ENCODE peak calls at places on chromosome 4, in seven cellular contexts. One of them, this sample, is unnamed.

GRCh38 chr4:8293131-8293975 is 23.8 kb downstream of the HTRA3 start:
- DNase-seq in stimulated activated CD4-positive, alpha-beta T cell treated with anti-CD3 and anti-CD28 coated beads, TNF-alpha, amount 100 ng/mL, for 1 hour: no peak
- DNase-seq in cardiac fibroblast: no peak
- DNase-seq in T1000: no peak
- DNase-seq in IMR-90: no peak
- DNase-seq in left ventricle myocardium inferior: peak; percentile 5
- DNase-seq in NCI-H510A treated with DMSO at 0.1 percent for 48 hours: no peak
- DNase-seq in this sample: no peak

GRCh38 chr4:1027916-1028240 is 16.5 kb downstream of the FGFRL1 start:
- DNase-seq in IMR-90: no peak
- DNase-seq in NCI-H510A treated with DMSO at 0.1 percent for 48 hours: no peak
- DNase-seq in left ventricle myocardium inferior: no peak
- DNase-seq in cardiac fibroblast: no peak
- DNase-seq in stimulated activated CD4-positive, alpha-beta T cell treated with anti-CD3 and anti-CD28 coated beads, TNF-alpha, amount 100 ng/mL, for 1 hour: no peak
- DNase-seq in T1000: no peak
- DNase-seq in this sample: no peak

GRCh38 chr4:90074322-90074886 is 52.8 kb upstream of the CCSER1 start:
- DNase-seq in stimulated activated CD4-positive, alpha-beta T cell treated with anti-CD3 and anti-CD28 coated beads, TNF-alpha, amount 100 ng/mL, for 1 hour: no peak
- DNase-seq in NCI-H510A treated with DMSO at 0.1 percent for 48 hours: no peak
- DNase-seq in T1000: no peak
- DNase-seq in IMR-90: no peak
- DNase-seq in cardiac fibroblast: no peak
- DNase-seq in left ventricle myocardium inferior: no peak
- DNase-seq in this sample: no peak

GRCh38 chr4:78533854-78534253 is 17.7 kb upstream of the ANXA3 start:
- DNase-seq in left ventricle myocardium inferior: no peak
- DNase-seq in T1000: no peak
- DNase-seq in stimulated activated CD4-positive, alpha-beta T cell treated with anti-CD3 and anti-CD28 coated beads, TNF-alpha, amount 100 ng/mL, for 1 hour: no peak
- DNase-seq in IMR-90: no peak
- DNase-seq in NCI-H510A treated with DMSO at 0.1 percent for 48 hours: no peak
- DNase-seq in cardiac fibroblast: no peak
- DNase-seq in this sample: no peak

GRCh38 chr4:151676301-151676700 is 84.5 kb downstream of the GATB start:
- DNase-seq in NCI-H510A treated with DMSO at 0.1 percent for 48 hours: no peak
- DNase-seq in left ventricle myocardium inferior: no peak
- DNase-seq in T1000: peak; percentile 17
- DNase-seq in cardiac fibroblast: peak; percentile 59
- DNase-seq in stimulated activated CD4-positive, alpha-beta T cell treated with anti-CD3 and anti-CD28 coated beads, TNF-alpha, amount 100 ng/mL, for 1 hour: no peak
- DNase-seq in IMR-90: peak; percentile 94
- DNase-seq in this sample: peak; percentile 65

GRCh38 chr4:42953316-42953715 is 60.8 kb downstream of the GRXCR1 start:
- DNase-seq in cardiac fibroblast: no peak
- DNase-seq in IMR-90: no peak
- DNase-seq in NCI-H510A treated with DMSO at 0.1 percent for 48 hours: no peak
- DNase-seq in left ventricle myocardium inferior: no peak
- DNase-seq in T1000: no peak
- DNase-seq in stimulated activated CD4-positive, alpha-beta T cell treated with anti-CD3 and anti-CD28 coated beads, TNF-alpha, amount 100 ng/mL, for 1 hour: no peak
- DNase-seq in this sample: no peak

GRCh38 chr4:138627096-138627495 is 384.9 kb upstream of the SLC7A11 start:
- DNase-seq in IMR-90: peak; percentile 20
- DNase-seq in NCI-H510A treated with DMSO at 0.1 percent for 48 hours: no peak
- DNase-seq in stimulated activated CD4-positive, alpha-beta T cell treated with anti-CD3 and anti-CD28 coated beads, TNF-alpha, amount 100 ng/mL, for 1 hour: no peak
- DNase-seq in left ventricle myocardium inferior: no peak
- DNase-seq in cardiac fibroblast: no peak
- DNase-seq in T1000: no peak
- DNase-seq in this sample: peak; percentile 15

GRCh38 chr4:168766537-168767316 is 243.3 kb downstream of the CBR4 start:
- DNase-seq in IMR-90: peak; percentile 88
- DNase-seq in stimulated activated CD4-positive, alpha-beta T cell treated with anti-CD3 and anti-CD28 coated beads, TNF-alpha, amount 100 ng/mL, for 1 hour: no peak
- DNase-seq in cardiac fibroblast: peak; percentile 58
- DNase-seq in T1000: no peak
- DNase-seq in NCI-H510A treated with DMSO at 0.1 percent for 48 hours: no peak
- DNase-seq in left ventricle myocardium inferior: no peak
- DNase-seq in this sample: peak; percentile 93

GRCh38 chr4:61350932-61351331 is 150.8 kb downstream of the ADGRL3 start:
- DNase-seq in left ventricle myocardium inferior: no peak
- DNase-seq in IMR-90: no peak
- DNase-seq in cardiac fibroblast: no peak
- DNase-seq in NCI-H510A treated with DMSO at 0.1 percent for 48 hours: no peak
- DNase-seq in T1000: no peak
- DNase-seq in stimulated activated CD4-positive, alpha-beta T cell treated with anti-CD3 and anti-CD28 coated beads, TNF-alpha, amount 100 ng/mL, for 1 hour: no peak
- DNase-seq in this sample: no peak

GRCh38 chr4:73867783-73868182 is 1.4 kb upstream of the CXCL1 start:
- DNase-seq in T1000: no peak
- DNase-seq in stimulated activated CD4-positive, alpha-beta T cell treated with anti-CD3 and anti-CD28 coated beads, TNF-alpha, amount 100 ng/mL, for 1 hour: no peak
- DNase-seq in left ventricle myocardium inferior: no peak
- DNase-seq in IMR-90: no peak
- DNase-seq in NCI-H510A treated with DMSO at 0.1 percent for 48 hours: peak; percentile 55
- DNase-seq in cardiac fibroblast: no peak
- DNase-seq in this sample: peak; percentile 13

GRCh38 chr4:133559987-133560386 is 410.9 kb downstream of the PCDH10 start:
- DNase-seq in NCI-H510A treated with DMSO at 0.1 percent for 48 hours: no peak
- DNase-seq in cardiac fibroblast: no peak
- DNase-seq in T1000: no peak
- DNase-seq in stimulated activated CD4-positive, alpha-beta T cell treated with anti-CD3 and anti-CD28 coated beads, TNF-alpha, amount 100 ng/mL, for 1 hour: no peak
- DNase-seq in left ventricle myocardium inferior: no peak
- DNase-seq in IMR-90: no peak
- DNase-seq in this sample: no peak

GRCh38 chr4:26322349-26322748 is 1.5 kb downstream of the RBPJ start:
- DNase-seq in stimulated activated CD4-positive, alpha-beta T cell treated with anti-CD3 and anti-CD28 coated beads, TNF-alpha, amount 100 ng/mL, for 1 hour: no peak
- DNase-seq in left ventricle myocardium inferior: no peak
- DNase-seq in IMR-90: no peak
- DNase-seq in T1000: no peak
- DNase-seq in cardiac fibroblast: no peak
- DNase-seq in NCI-H510A treated with DMSO at 0.1 percent for 48 hours: no peak
- DNase-seq in this sample: no peak

GRCh38 chr4:113732-114131 is 10.6 kb upstream of the ZNF718 start:
- DNase-seq in left ventricle myocardium inferior: no peak
- DNase-seq in stimulated activated CD4-positive, alpha-beta T cell treated with anti-CD3 and anti-CD28 coated beads, TNF-alpha, amount 100 ng/mL, for 1 hour: no peak
- DNase-seq in IMR-90: no peak
- DNase-seq in NCI-H510A treated with DMSO at 0.1 percent for 48 hours: no peak
- DNase-seq in T1000: no peak
- DNase-seq in cardiac fibroblast: no peak
- DNase-seq in this sample: no peak

GRCh38 chr4:142331132-142331531 is 515.0 kb downstream of the INPP4B start:
- DNase-seq in left ventricle myocardium inferior: peak; percentile 26
- DNase-seq in IMR-90: no peak
- DNase-seq in cardiac fibroblast: peak; percentile 47
- DNase-seq in NCI-H510A treated with DMSO at 0.1 percent for 48 hours: no peak
- DNase-seq in T1000: no peak
- DNase-seq in stimulated activated CD4-positive, alpha-beta T cell treated with anti-CD3 and anti-CD28 coated beads, TNF-alpha, amount 100 ng/mL, for 1 hour: no peak
- DNase-seq in this sample: peak; percentile 49

GRCh38 chr4:185592845-185593488 is 57.7 kb upstream of the PDLIM3 start:
- DNase-seq in left ventricle myocardium inferior: no peak
- DNase-seq in T1000: no peak
- DNase-seq in cardiac fibroblast: peak; percentile 65
- DNase-seq in NCI-H510A treated with DMSO at 0.1 percent for 48 hours: no peak
- DNase-seq in stimulated activated CD4-positive, alpha-beta T cell treated with anti-CD3 and anti-CD28 coated beads, TNF-alpha, amount 100 ng/mL, for 1 hour: no peak
- DNase-seq in IMR-90: no peak
- DNase-seq in this sample: no peak

GRCh38 chr4:152719856-152720556 is 40.2 kb upstream of the TMEM154 start:
- DNase-seq in stimulated activated CD4-positive, alpha-beta T cell treated with anti-CD3 and anti-CD28 coated beads, TNF-alpha, amount 100 ng/mL, for 1 hour: no peak
- DNase-seq in cardiac fibroblast: no peak
- DNase-seq in IMR-90: no peak
- DNase-seq in T1000: no peak
- DNase-seq in NCI-H510A treated with DMSO at 0.1 percent for 48 hours: peak; percentile 2
- DNase-seq in left ventricle myocardium inferior: no peak
- DNase-seq in this sample: no peak

GRCh38 chr4:41363384-41363981 is 106.8 kb downstream of the UCHL1 start:
- DNase-seq in IMR-90: no peak
- DNase-seq in T1000: no peak
- DNase-seq in stimulated activated CD4-positive, alpha-beta T cell treated with anti-CD3 and anti-CD28 coated beads, TNF-alpha, amount 100 ng/mL, for 1 hour: no peak
- DNase-seq in left ventricle myocardium inferior: peak; percentile 37
- DNase-seq in NCI-H510A treated with DMSO at 0.1 percent for 48 hours: no peak
- DNase-seq in cardiac fibroblast: peak; percentile 73
- DNase-seq in this sample: peak; percentile 65

GRCh38 chr4:8594097-8595038 is 1.8 kb downstream of the CPZ start:
- DNase-seq in stimulated activated CD4-positive, alpha-beta T cell treated with anti-CD3 and anti-CD28 coated beads, TNF-alpha, amount 100 ng/mL, for 1 hour: no peak
- DNase-seq in T1000: peak; percentile 61
- DNase-seq in IMR-90: peak; percentile 72
- DNase-seq in left ventricle myocardium inferior: no peak
- DNase-seq in cardiac fibroblast: peak; percentile 80
- DNase-seq in NCI-H510A treated with DMSO at 0.1 percent for 48 hours: peak; percentile 5
- DNase-seq in this sample: peak; percentile 78

GRCh38 chr4:154709550-154709949 is 34.2 kb upstream of the LRAT start:
- DNase-seq in NCI-H510A treated with DMSO at 0.1 percent for 48 hours: no peak
- DNase-seq in left ventricle myocardium inferior: no peak
- DNase-seq in IMR-90: no peak
- DNase-seq in stimulated activated CD4-positive, alpha-beta T cell treated with anti-CD3 and anti-CD28 coated beads, TNF-alpha, amount 100 ng/mL, for 1 hour: no peak
- DNase-seq in cardiac fibroblast: no peak
- DNase-seq in T1000: no peak
- DNase-seq in this sample: no peak

GRCh38 chr4:96305030-96305429 is 465.1 kb downstream of the PDHA2 start:
- DNase-seq in stimulated activated CD4-positive, alpha-beta T cell treated with anti-CD3 and anti-CD28 coated beads, TNF-alpha, amount 100 ng/mL, for 1 hour: no peak
- DNase-seq in left ventricle myocardium inferior: no peak
- DNase-seq in NCI-H510A treated with DMSO at 0.1 percent for 48 hours: no peak
- DNase-seq in IMR-90: no peak
- DNase-seq in cardiac fibroblast: no peak
- DNase-seq in T1000: no peak
- DNase-seq in this sample: no peak

GRCh38 chr4:88722276-88722780 is 24.7 kb upstream of the NAP1L5 start:
- DNase-seq in stimulated activated CD4-positive, alpha-beta T cell treated with anti-CD3 and anti-CD28 coated beads, TNF-alpha, amount 100 ng/mL, for 1 hour: no peak
- DNase-seq in T1000: no peak
- DNase-seq in NCI-H510A treated with DMSO at 0.1 percent for 48 hours: no peak
- DNase-seq in left ventricle myocardium inferior: peak; percentile 40
- DNase-seq in cardiac fibroblast: no peak
- DNase-seq in IMR-90: no peak
- DNase-seq in this sample: no peak

GRCh38 chr4:924107-925096 is 7.7 kb downstream of the GAK start:
- DNase-seq in T1000: peak; percentile 60
- DNase-seq in cardiac fibroblast: peak; percentile 51
- DNase-seq in NCI-H510A treated with DMSO at 0.1 percent for 48 hours: no peak
- DNase-seq in IMR-90: peak; percentile 78
- DNase-seq in stimulated activated CD4-positive, alpha-beta T cell treated with anti-CD3 and anti-CD28 coated beads, TNF-alpha, amount 100 ng/mL, for 1 hour: no peak
- DNase-seq in left ventricle myocardium inferior: no peak
- DNase-seq in this sample: no peak

GRCh38 chr4:172344266-172344772 is 531.1 kb downstream of the GALNTL6 start:
- DNase-seq in IMR-90: no peak
- DNase-seq in left ventricle myocardium inferior: no peak
- DNase-seq in NCI-H510A treated with DMSO at 0.1 percent for 48 hours: no peak
- DNase-seq in cardiac fibroblast: no peak
- DNase-seq in stimulated activated CD4-positive, alpha-beta T cell treated with anti-CD3 and anti-CD28 coated beads, TNF-alpha, amount 100 ng/mL, for 1 hour: no peak
- DNase-seq in T1000: no peak
- DNase-seq in this sample: no peak

GRCh38 chr4:108486046-108486445 is 134.3 kb upstream of the RPL34 start:
- DNase-seq in left ventricle myocardium inferior: no peak
- DNase-seq in stimulated activated CD4-positive, alpha-beta T cell treated with anti-CD3 and anti-CD28 coated beads, TNF-alpha, amount 100 ng/mL, for 1 hour: no peak
- DNase-seq in T1000: no peak
- DNase-seq in NCI-H510A treated with DMSO at 0.1 percent for 48 hours: no peak
- DNase-seq in IMR-90: no peak
- DNase-seq in cardiac fibroblast: no peak
- DNase-seq in this sample: no peak

GRCh38 chr4:2662598-2662997 is 93.5 kb downstream of the TNIP2 start:
- DNase-seq in left ventricle myocardium inferior: no peak
- DNase-seq in NCI-H510A treated with DMSO at 0.1 percent for 48 hours: no peak
- DNase-seq in cardiac fibroblast: peak; percentile 78
- DNase-seq in IMR-90: peak; percentile 93
- DNase-seq in stimulated activated CD4-positive, alpha-beta T cell treated with anti-CD3 and anti-CD28 coated beads, TNF-alpha, amount 100 ng/mL, for 1 hour: no peak
- DNase-seq in T1000: no peak
- DNase-seq in this sample: peak; percentile 87

GRCh38 chr4:121053601-121054143 is 18.7 kb downstream of the NDNF start:
- DNase-seq in IMR-90: no peak
- DNase-seq in T1000: peak; percentile 6
- DNase-seq in stimulated activated CD4-positive, alpha-beta T cell treated with anti-CD3 and anti-CD28 coated beads, TNF-alpha, amount 100 ng/mL, for 1 hour: no peak
- DNase-seq in left ventricle myocardium inferior: peak; percentile 33
- DNase-seq in NCI-H510A treated with DMSO at 0.1 percent for 48 hours: no peak
- DNase-seq in cardiac fibroblast: no peak
- DNase-seq in this sample: no peak

GRCh38 chr4:89492476-89493110 is 185.0 kb upstream of the GPRIN3 start:
- DNase-seq in NCI-H510A treated with DMSO at 0.1 percent for 48 hours: no peak
- DNase-seq in cardiac fibroblast: peak; percentile 84
- DNase-seq in left ventricle myocardium inferior: no peak
- DNase-seq in IMR-90: peak; percentile 92
- DNase-seq in stimulated activated CD4-positive, alpha-beta T cell treated with anti-CD3 and anti-CD28 coated beads, TNF-alpha, amount 100 ng/mL, for 1 hour: no peak
- DNase-seq in T1000: no peak
- DNase-seq in this sample: peak; percentile 86

GRCh38 chr4:56134272-56134671 is 185.5 kb downstream of the CEP135 start:
- DNase-seq in NCI-H510A treated with DMSO at 0.1 percent for 48 hours: no peak
- DNase-seq in IMR-90: peak; percentile 43
- DNase-seq in T1000: no peak
- DNase-seq in left ventricle myocardium inferior: peak; percentile 19
- DNase-seq in cardiac fibroblast: peak; percentile 97
- DNase-seq in stimulated activated CD4-positive, alpha-beta T cell treated with anti-CD3 and anti-CD28 coated beads, TNF-alpha, amount 100 ng/mL, for 1 hour: no peak
- DNase-seq in this sample: peak; percentile 94

GRCh38 chr4:16027114-16027513 is 56.7 kb downstream of the PROM1 start:
- DNase-seq in cardiac fibroblast: no peak
- DNase-seq in stimulated activated CD4-positive, alpha-beta T cell treated with anti-CD3 and anti-CD28 coated beads, TNF-alpha, amount 100 ng/mL, for 1 hour: no peak
- DNase-seq in T1000: no peak
- DNase-seq in left ventricle myocardium inferior: no peak
- DNase-seq in IMR-90: no peak
- DNase-seq in NCI-H510A treated with DMSO at 0.1 percent for 48 hours: no peak
- DNase-seq in this sample: peak; percentile 11

GRCh38 chr4:65661469-65661868 is 8.8 kb downstream of the EPHA5 start:
- DNase-seq in NCI-H510A treated with DMSO at 0.1 percent for 48 hours: no peak
- DNase-seq in T1000: no peak
- DNase-seq in left ventricle myocardium inferior: no peak
- DNase-seq in IMR-90: no peak
- DNase-seq in cardiac fibroblast: peak; percentile 16
- DNase-seq in stimulated activated CD4-positive, alpha-beta T cell treated with anti-CD3 and anti-CD28 coated beads, TNF-alpha, amount 100 ng/mL, for 1 hour: no peak
- DNase-seq in this sample: no peak

GRCh38 chr4:6423575-6423974 is 48.8 kb downstream of the PPP2R2C start:
- DNase-seq in NCI-H510A treated with DMSO at 0.1 percent for 48 hours: no peak
- DNase-seq in left ventricle myocardium inferior: no peak
- DNase-seq in cardiac fibroblast: no peak
- DNase-seq in stimulated activated CD4-positive, alpha-beta T cell treated with anti-CD3 and anti-CD28 coated beads, TNF-alpha, amount 100 ng/mL, for 1 hour: no peak
- DNase-seq in IMR-90: no peak
- DNase-seq in T1000: no peak
- DNase-seq in this sample: no peak

GRCh38 chr4:85747871-85748491 is 273.0 kb downstream of the ARHGAP24 start:
- DNase-seq in IMR-90: peak; percentile 83
- DNase-seq in T1000: no peak
- DNase-seq in NCI-H510A treated with DMSO at 0.1 percent for 48 hours: peak; percentile 87
- DNase-seq in cardiac fibroblast: peak; percentile 93
- DNase-seq in stimulated activated CD4-positive, alpha-beta T cell treated with anti-CD3 and anti-CD28 coated beads, TNF-alpha, amount 100 ng/mL, for 1 hour: no peak
- DNase-seq in left ventricle myocardium inferior: no peak
- DNase-seq in this sample: peak; percentile 75

GRCh38 chr4:48196758-48197504 is 62.9 kb upstream of the TXK start:
- DNase-seq in T1000: no peak
- DNase-seq in cardiac fibroblast: no peak
- DNase-seq in stimulated activated CD4-positive, alpha-beta T cell treated with anti-CD3 and anti-CD28 coated beads, TNF-alpha, amount 100 ng/mL, for 1 hour: no peak
- DNase-seq in NCI-H510A treated with DMSO at 0.1 percent for 48 hours: no peak
- DNase-seq in IMR-90: no peak
- DNase-seq in left ventricle myocardium inferior: no peak
- DNase-seq in this sample: no peak

GRCh38 chr4:7897811-7898210 is 41.9 kb downstream of the AFAP1 start:
- DNase-seq in left ventricle myocardium inferior: no peak
- DNase-seq in cardiac fibroblast: no peak
- DNase-seq in IMR-90: peak; percentile 62
- DNase-seq in T1000: no peak
- DNase-seq in NCI-H510A treated with DMSO at 0.1 percent for 48 hours: no peak
- DNase-seq in stimulated activated CD4-positive, alpha-beta T cell treated with anti-CD3 and anti-CD28 coated beads, TNF-alpha, amount 100 ng/mL, for 1 hour: no peak
- DNase-seq in this sample: no peak

GRCh38 chr4:113300384-113301011 is 251.0 kb downstream of the ANK2 start:
- DNase-seq in IMR-90: peak; percentile 90
- DNase-seq in left ventricle myocardium inferior: no peak
- DNase-seq in T1000: no peak
- DNase-seq in NCI-H510A treated with DMSO at 0.1 percent for 48 hours: no peak
- DNase-seq in stimulated activated CD4-positive, alpha-beta T cell treated with anti-CD3 and anti-CD28 coated beads, TNF-alpha, amount 100 ng/mL, for 1 hour: no peak
- DNase-seq in cardiac fibroblast: peak; percentile 97
- DNase-seq in this sample: peak; percentile 77

GRCh38 chr4:165418116-165418515 is 39.3 kb downstream of the CPE start:
- DNase-seq in left ventricle myocardium inferior: no peak
- DNase-seq in stimulated activated CD4-positive, alpha-beta T cell treated with anti-CD3 and anti-CD28 coated beads, TNF-alpha, amount 100 ng/mL, for 1 hour: no peak
- DNase-seq in T1000: no peak
- DNase-seq in NCI-H510A treated with DMSO at 0.1 percent for 48 hours: no peak
- DNase-seq in IMR-90: no peak
- DNase-seq in cardiac fibroblast: no peak
- DNase-seq in this sample: no peak

GRCh38 chr4:87985097-87985886 is 9.8 kb downstream of the SPP1 start:
- DNase-seq in IMR-90: peak; percentile 35
- DNase-seq in NCI-H510A treated with DMSO at 0.1 percent for 48 hours: peak; percentile 56
- DNase-seq in left ventricle myocardium inferior: peak; percentile 55
- DNase-seq in cardiac fibroblast: peak; percentile 34
- DNase-seq in T1000: no peak
- DNase-seq in stimulated activated CD4-positive, alpha-beta T cell treated with anti-CD3 and anti-CD28 coated beads, TNF-alpha, amount 100 ng/mL, for 1 hour: no peak
- DNase-seq in this sample: peak; percentile 43

GRCh38 chr4:106478152-106478551 is 109.6 kb upstream of the GIMD1 start:
- DNase-seq in IMR-90: no peak
- DNase-seq in NCI-H510A treated with DMSO at 0.1 percent for 48 hours: peak; percentile 3
- DNase-seq in left ventricle myocardium inferior: no peak
- DNase-seq in T1000: no peak
- DNase-seq in stimulated activated CD4-positive, alpha-beta T cell treated with anti-CD3 and anti-CD28 coated beads, TNF-alpha, amount 100 ng/mL, for 1 hour: no peak
- DNase-seq in cardiac fibroblast: no peak
- DNase-seq in this sample: no peak